ENCODE peak calls at places on chromosome 15, in eight cellular contexts. G, E, Q, Z, X, J, O and T are unnamed samples.

GRCh38 chr15:42796955-42797779 is 60.2 kb upstream of the CDAN1 start:
- DNase-seq in G (no peak), E (no peak), Q (no peak), Z (no peak), X (peak; percentile 19), J (no peak), O (no peak), T (no peak)

GRCh38 chr15:78640527-78640839 is 527 bp downstream of the CHRNB4 start:
- DNase-seq in G (no peak), E (no peak), Q (no peak), Z (no peak), X (no peak), J (no peak), O (no peak), T (no peak)

GRCh38 chr15:101394056-101394630 is 95.4 kb downstream of the PCSK6 start:
- DNase-seq in G (no peak), E (no peak), Q (no peak), Z (no peak), X (no peak), J (no peak), O (no peak), T (no peak)

GRCh38 chr15:58534556-58534955 is 102.8 kb downstream of the LIPC start:
- DNase-seq in G (no peak), E (no peak), Q (no peak), Z (no peak), X (no peak), J (no peak), O (no peak), T (no peak)

GRCh38 chr15:98776607-98777281 is 128.4 kb downstream of the IGF1R start:
- DNase-seq in G (no peak), E (no peak), Q (no peak), Z (no peak), X (peak; percentile 88), J (peak; percentile 58), O (peak; percentile 72), T (peak; percentile 82)

GRCh38 chr15:33132722-33133345 is 61.7 kb downstream of the FMN1 start:
- DNase-seq in G (no peak), E (no peak), Q (peak; percentile 59), Z (no peak), X (peak; percentile 72), J (no peak), O (peak; percentile 35), T (peak; percentile 41)

GRCh38 chr15:61629269-61629668 is 400.2 kb upstream of the RORA start:
- DNase-seq in G (no peak), E (no peak), Q (no peak), Z (no peak), X (no peak), J (no peak), O (no peak), T (no peak)

GRCh38 chr15:82850731-82851130 is 41.3 kb downstream of the WHAMM start:
- DNase-seq in G (no peak), E (no peak), Q (no peak), Z (no peak), X (no peak), J (peak; percentile 3), O (no peak), T (peak; percentile 78)

GRCh38 chr15:101579766-101580165 is 72.4 kb downstream of the TM2D3 start:
- DNase-seq in G (no peak), E (no peak), Q (no peak), Z (no peak), X (peak; percentile 12), J (no peak), O (no peak), T (no peak)

GRCh38 chr15:84813931-84814330 is 3.2 kb upstream of the ALPK3 start:
- DNase-seq in G (no peak), E (no peak), Q (no peak), Z (no peak), X (no peak), J (no peak), O (no peak), T (no peak)

GRCh38 chr15:55780292-55780691 is 37.3 kb upstream of the PRTG start:
- DNase-seq in G (no peak), E (no peak), Q (no peak), Z (no peak), X (no peak), J (no peak), O (no peak), T (no peak)

GRCh38 chr15:93488157-93488803 is 399.3 kb upstream of the RGMA start:
- DNase-seq in G (no peak), E (no peak), Q (no peak), Z (no peak), X (no peak), J (no peak), O (no peak), T (no peak)

DNA sequence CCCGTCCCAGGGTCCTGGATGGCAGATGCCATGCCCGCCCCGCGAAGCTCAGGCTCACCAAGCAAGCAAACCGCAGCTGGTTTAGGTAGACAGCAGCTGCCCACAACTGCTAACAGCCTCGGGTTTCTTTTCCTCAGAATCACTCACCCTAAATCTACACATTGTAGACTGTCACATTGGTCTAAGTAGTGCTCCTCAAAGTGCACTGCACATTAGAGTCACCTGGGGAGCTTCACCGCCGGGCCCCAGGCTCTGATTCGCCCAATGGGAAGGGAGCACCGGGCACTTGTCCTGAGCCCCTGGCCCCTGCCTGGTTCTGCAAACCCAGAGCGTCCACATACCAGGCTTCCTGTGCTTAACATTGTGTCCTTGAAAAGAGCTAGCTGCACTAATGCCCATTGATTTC is 752 bp downstream of the OCA2 start:
- DNase-seq in G (no peak), E (no peak), Q (no peak), Z (no peak), X (no peak), J (no peak), O (no peak), T (peak; percentile 49)
- H3K4me3 ChIP-seq in G (peak overlapping the region; percentile 41), E (no peak overlapping the region), Q (no peak overlapping the region), Z (no peak overlapping the region), X (no peak overlapping the region), J (no peak overlapping the region), O (no peak overlapping the region), T (no peak overlapping the region)

DNA sequence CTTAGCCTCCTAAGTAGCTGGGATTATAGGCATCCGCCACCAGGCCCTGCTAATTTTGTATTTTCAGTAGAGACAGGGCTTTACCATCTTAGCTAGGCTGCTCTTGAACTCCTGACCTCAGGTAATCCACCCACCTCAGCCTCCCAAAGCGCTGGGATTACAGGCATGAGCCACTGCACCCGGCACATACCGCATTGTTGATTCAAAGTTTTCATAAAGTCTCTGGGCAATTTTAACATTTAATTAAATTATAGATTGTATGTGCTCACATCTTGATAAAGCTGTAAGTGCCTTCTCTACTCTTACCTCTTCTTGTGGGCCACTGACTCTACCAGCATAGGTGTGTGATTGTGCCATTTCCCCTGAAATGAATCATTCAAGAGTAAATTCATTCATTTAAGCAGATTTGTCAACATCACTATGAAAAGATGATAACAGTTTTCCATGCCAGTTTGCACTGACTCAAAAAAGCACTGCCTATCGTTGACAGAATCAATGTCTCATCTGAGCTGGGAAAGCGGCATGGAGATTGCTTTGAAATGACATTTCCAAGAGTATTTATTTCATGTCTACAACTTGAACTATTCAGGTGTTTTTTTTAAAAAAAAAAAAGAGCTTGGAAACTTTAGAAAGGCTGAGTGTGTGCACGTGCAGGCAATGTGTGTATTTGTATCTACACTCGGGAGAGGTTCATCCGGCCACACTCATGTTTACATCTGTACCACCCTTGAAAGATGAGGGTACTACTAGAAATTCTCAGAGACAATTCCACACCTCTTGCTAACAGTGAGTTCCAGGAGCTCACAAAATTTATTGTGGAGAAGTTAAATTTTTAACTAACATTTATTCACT is 3.4 kb downstream of the BCL2A1 start:
- DNase-seq in G (no peak), E (no peak), Q (no peak), Z (no peak), X (no peak), J (no peak), O (no peak), T (no peak)
- H3K4me3 ChIP-seq in G (no peak overlapping the region), E (peak overlapping the region; percentile 44), Q (no peak overlapping the region), Z (no peak overlapping the region), X (no peak overlapping the region), J (peak overlapping the region; percentile 1), O (no peak overlapping the region), T (no peak overlapping the region)

GRCh38 chr15:63344737-63345390 is 36.8 kb downstream of the CA12 start:
- DNase-seq in G (no peak), E (no peak), Q (no peak), Z (no peak), X (no peak), J (no peak), O (no peak), T (no peak)
- H3K4me3 ChIP-seq in G (no peak overlapping the region), E (no peak overlapping the region), Q (no peak overlapping the region), Z (no peak overlapping the region), X (no peak overlapping the region), J (no peak overlapping the region), O (no peak overlapping the region), T (no peak overlapping the region)

GRCh38 chr15:40872791-40873526 is 1.1 kb downstream of the RHOV start:
- DNase-seq in G (no peak), E (no peak), Q (no peak), Z (no peak), X (no peak), J (no peak), O (no peak), T (no peak)
- H3K4me3 ChIP-seq in G (no peak overlapping the region), E (peak overlapping the region; percentile 59), Q (peak overlapping the region; percentile 42), Z (no peak overlapping the region), X (no peak overlapping the region), J (peak overlapping the region; percentile 56), O (peak overlapping the region; percentile 52), T (no peak overlapping the region)

GRCh38 chr15:77568960-77569646 is 63.6 kb downstream of the LINGO1 start:
- DNase-seq in G (no peak), E (no peak), Q (no peak), Z (no peak), X (peak; percentile 26), J (peak; percentile 47), O (no peak), T (no peak)
- H3K4me3 ChIP-seq in G (peak overlapping the region; percentile 32), E (no peak overlapping the region), Q (no peak overlapping the region), Z (no peak overlapping the region), X (no peak overlapping the region), J (peak overlapping the region; percentile 23), O (no peak overlapping the region), T (no peak overlapping the region)

GRCh38 chr15:69342460-69343076 is 43.9 kb downstream of the PAQR5 start:
- DNase-seq in G (no peak), E (no peak), Q (no peak), Z (no peak), X (no peak), J (no peak), O (no peak), T (no peak)

GRCh38 chr15:69344238-69344637 is 45.5 kb downstream of the PAQR5 start:
- DNase-seq in G (no peak), E (no peak), Q (no peak), Z (no peak), X (no peak), J (no peak), O (no peak), T (no peak)

GRCh38 chr15:69340243-69340991 is 41.7 kb downstream of the PAQR5 start:
- DNase-seq in G (no peak), E (no peak), Q (no peak), Z (no peak), X (no peak), J (no peak), O (no peak), T (no peak)

GRCh38 chr15:69341356-69341755 is 42.6 kb downstream of the PAQR5 start:
- DNase-seq in G (no peak), E (no peak), Q (no peak), Z (no peak), X (no peak), J (no peak), O (no peak), T (no peak)

DNA sequence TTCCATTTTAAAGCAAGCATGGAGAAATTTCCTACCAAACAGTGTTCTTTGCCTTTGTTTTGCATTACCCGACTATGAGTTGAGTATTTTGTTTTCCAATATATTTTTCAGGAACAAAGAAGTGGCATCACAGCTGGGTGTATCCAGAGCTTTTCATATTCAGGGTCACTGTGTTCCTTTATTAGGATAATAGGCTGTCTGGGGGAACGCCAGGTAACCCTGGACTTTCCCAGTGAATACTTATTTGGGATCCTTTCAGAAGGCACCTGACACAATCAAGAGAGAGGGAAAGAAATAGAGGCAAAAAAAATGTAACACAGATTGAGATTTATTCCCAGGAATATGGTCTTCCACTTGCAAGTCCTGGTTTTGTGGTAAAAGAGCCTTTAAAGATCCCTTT is 44.4 kb downstream of the PAQR5 start:
- DNase-seq in G (no peak), E (no peak), Q (no peak), Z (no peak), X (no peak), J (no peak), O (no peak), T (no peak)
- H3K4me3 ChIP-seq in G (no peak overlapping the region), E (no peak overlapping the region), Q (no peak overlapping the region), Z (no peak overlapping the region), X (no peak overlapping the region), J (no peak overlapping the region), O (no peak overlapping the region), T (no peak overlapping the region)